ENCODE peak calls at places on chromosomes 3 and 15, in seven cellular contexts. K is progenitor cell of endocrine pancreas; L is ovary; B is epithelial cell of esophagus; A is HepG2; Q is CD8-positive, alpha-beta T cell; G is epithelial cell of proximal tubule. R is an unnamed sample.

GRCh38 chr3:18190646-18191045 is 234.5 kb downstream of the SATB1 start:
- DNase-seq in Q (no peak), K (no peak), G (no peak), B (no peak), L (no peak), A (no peak), R (no peak)

GRCh38 chr15:21267686-21268395 is 172.5 kb downstream of the POTEB3 start:
- DNase-seq in B (no peak), G (peak), K (no peak), Q (no peak), L (no peak), A (no peak), R (no peak)

GRCh38 chr3:192857148-192857735 is 60.4 kb downstream of the MB21D2 start:
- DNase-seq in L (no peak), B (no peak), G (no peak), K (no peak), A (no peak), Q (no peak), R (no peak)

GRCh38 chr3:52774901-52775864 is 2.2 kb upstream of the ITIH1 start:
- DNase-seq in L (peak), A (peak), B (no peak), G (no peak), K (no peak), Q (no peak), R (no peak)

GRCh38 chr15:82036461-82036860 is 9.4 kb downstream of the MEX3B start:
- DNase-seq in B (no peak), A (no peak), G (no peak), L (no peak), Q (no peak), K (no peak), R (no peak)

GRCh38 chr3:115713247-115713646 is 89.9 kb downstream of the GAP43 start:
- DNase-seq in A (no peak), L (no peak), K (no peak), B (no peak), G (no peak), Q (no peak), R (no peak)

GRCh38 chr15:81024265-81024875 is 23.6 kb downstream of the TLNRD1 start:
- DNase-seq in K (no peak), B (no peak), Q (no peak), A (no peak), L (no peak), G (no peak), R (no peak)

GRCh38 chr3:38725726-38726410 is 76.4 kb upstream of the SCN5A start:
- DNase-seq in A (no peak), L (no peak), B (no peak), K (no peak), G (no peak), Q (no peak), R (no peak)

GRCh38 chr15:31273258-31273941 is 53.2 kb upstream of the KLF13 start:
- DNase-seq in Q (no peak), K (no peak), A (no peak), G (no peak), B (no peak), L (peak), R (no peak)

GRCh38 chr3:16801698-16802097 is 83.1 kb upstream of the PLCL2 start:
- DNase-seq in B (no peak), L (no peak), Q (no peak), K (no peak), A (no peak), G (no peak), R (no peak)

GRCh38 chr3:39812537-39812936 is 3.1 kb downstream of the MYRIP start:
- DNase-seq in G (no peak), B (peak), Q (no peak), L (no peak), A (peak), K (no peak), R (no peak)

GRCh38 chr3:171306631-171307030 is 153.6 kb downstream of the TNIK start:
- DNase-seq in B (peak), Q (no peak), K (no peak), G (peak), L (peak), A (no peak), R (no peak)

GRCh38 chr15:58357529-58358476 is 74.0 kb upstream of the LIPC start:
- DNase-seq in K (no peak), B (peak), Q (no peak), A (no peak), G (no peak), L (no peak), R (no peak)

GRCh38 chr15:58314593-58315216 is 117.1 kb upstream of the LIPC start:
- DNase-seq in Q (no peak), L (no peak), A (no peak), K (no peak), G (no peak), B (no peak), R (no peak)

GRCh38 chr3:64163019-64163754 is 62.1 kb downstream of the PRICKLE2 start:
- DNase-seq in Q (no peak), G (no peak), B (peak), K (no peak), A (no peak), L (no peak), R (no peak)

GRCh38 chr3:129121016-129121791 is 400 bp downstream of the RAB43 start:
- DNase-seq in G (no peak), Q (no peak), L (peak), K (peak), B (no peak), A (no peak), R (no peak)

GRCh38 chr3:129122697-129123055 is 1.1 kb upstream of the RAB43 start:
- DNase-seq in K (no peak), Q (no peak), A (no peak), L (no peak), B (no peak), G (no peak), R (no peak)

GRCh38 chr3:129120254-129121004 is 1.2 kb downstream of the RAB43 start:
- DNase-seq in K (peak), L (peak), Q (peak), B (peak), A (peak), G (peak), R (peak)

GRCh38 chr3:129121792-129122696 is at the start of gene RAB43:
- DNase-seq in L (peak), A (peak), B (peak), G (no peak), Q (peak), K (peak), R (peak)

GRCh38 chr3:129123314-129124060 is 1.9 kb upstream of the RAB43 start:
- DNase-seq in L (no peak), Q (no peak), G (no peak), A (peak), K (no peak), B (peak), R (no peak)
- TF ChIP-seq CTCF in L (no peak), Q (no peak), G (no peak), A (peak), K (no peak), B (no peak), R (no peak)

DNA sequence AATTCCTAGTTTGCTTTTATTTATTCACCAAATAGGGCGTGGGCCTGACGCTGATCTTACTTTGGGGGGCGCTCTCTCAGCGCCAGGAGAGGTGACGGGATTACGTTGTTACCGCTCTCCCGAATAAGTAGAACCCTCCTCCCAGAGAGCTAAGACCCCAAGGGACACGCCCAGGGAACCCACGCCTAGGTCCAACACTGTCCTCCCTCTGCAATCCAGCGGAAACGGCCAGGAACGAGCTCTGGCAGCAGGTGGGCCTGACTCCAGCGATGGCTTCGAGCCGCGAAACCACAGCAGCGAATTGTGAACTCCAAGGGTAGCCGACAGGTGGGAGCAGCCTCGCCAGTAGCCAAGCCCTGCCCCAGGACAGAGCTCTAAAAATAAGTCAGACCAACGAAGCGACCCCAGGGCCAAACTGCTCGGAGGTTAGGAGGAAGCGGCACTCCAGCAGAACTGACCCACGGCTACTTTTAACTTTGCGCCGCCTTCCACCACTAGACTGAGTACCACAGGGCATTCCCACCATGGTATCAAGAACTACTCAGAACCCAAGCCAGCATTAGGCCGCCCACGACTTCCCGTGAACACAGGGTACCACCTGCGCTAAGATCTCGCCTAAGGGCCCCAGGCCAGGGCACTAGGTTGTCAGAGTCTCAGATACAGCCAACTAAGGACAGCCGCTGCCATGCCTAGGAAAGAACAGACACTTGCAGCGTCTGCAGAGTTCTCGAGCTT is 1.6 kb upstream of the SIN3A start:
- DNase-seq in L (peak), Q (peak), A (peak), K (peak), B (peak), G (no peak), R (peak)
- TF ChIP-seq CTCF in L (no peak), Q (no peak), A (peak), K (peak), B (no peak), G (peak), R (no peak)

DNA sequence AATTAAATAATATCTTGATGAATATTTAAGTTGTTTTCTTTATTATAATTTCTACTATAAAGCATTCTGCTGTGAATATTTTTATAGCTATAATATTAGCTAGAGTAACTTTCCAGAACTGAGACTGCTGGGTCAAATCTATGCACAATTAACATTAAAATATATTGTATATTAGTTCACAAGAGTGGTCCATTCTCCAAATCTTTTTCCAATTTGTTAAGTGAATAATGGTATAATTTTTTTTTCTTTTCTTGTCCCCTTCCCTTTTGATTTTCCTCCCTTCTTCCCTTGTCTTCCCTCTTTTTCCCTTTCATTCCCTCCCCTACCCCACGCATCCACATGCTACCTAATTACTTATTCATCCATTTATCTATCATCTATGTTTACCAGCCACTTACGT is 977.5 kb downstream of the TUSC7 start:
- DNase-seq in A (no peak), B (no peak), L (no peak), Q (no peak), G (no peak), K (no peak), R (no peak)
- TF ChIP-seq CTCF in A (no peak), B (no peak), L (no peak), Q (no peak), G (no peak), K (no peak), R (no peak)

GRCh38 chr3:184531580-184532290 is 29.9 kb upstream of the EPHB3 start:
- DNase-seq in K (no peak), L (no peak), Q (no peak), G (no peak), B (no peak), A (no peak), R (no peak)

GRCh38 chr3:184525337-184526157 is 36.0 kb upstream of the EPHB3 start:
- DNase-seq in L (peak), A (no peak), B (peak), K (peak), Q (no peak), G (no peak), R (peak)

GRCh38 chr3:184523825-184524615 is 37.6 kb upstream of the EPHB3 start:
- DNase-seq in A (no peak), B (peak), K (no peak), L (no peak), G (no peak), Q (no peak), R (no peak)

GRCh38 chr3:184524981-184525336 is 36.6 kb upstream of the EPHB3 start:
- DNase-seq in L (no peak), A (no peak), G (no peak), Q (no peak), K (no peak), B (peak), R (no peak)

GRCh38 chr3:184526158-184526483 is 35.5 kb upstream of the EPHB3 start:
- DNase-seq in L (no peak), K (no peak), G (no peak), A (no peak), Q (no peak), B (no peak), R (no peak)
- TF ChIP-seq CTCF in L (no peak), K (peak), G (no peak), A (no peak), Q (no peak), B (no peak), R (no peak)